ENCODE peak calls at places on chromosomes 16 and 17, in ten cellular contexts. One of them, this sample, is unnamed.

GRCh38 chr17:385195-385835 is 32.7 kb upstream of the RPH3AL start:
- DNase-seq in sigmoid colon: peak; percentile 83
- DNase-seq in breast epithelium: no peak
- DNase-seq in GM23338: peak; percentile 66
- DNase-seq in prostate gland: no peak
- DNase-seq in stomach: peak; percentile 48
- DNase-seq in HL-60: no peak
- DNase-seq in transverse colon: peak; percentile 42
- DNase-seq in GM12891: peak; percentile 45
- DNase-seq in suprapubic skin: peak; percentile 74
- DNase-seq in this sample: peak; percentile 83

GRCh38 chr16:31200821-31201510 is 1.6 kb downstream of the PYCARD start:
- DNase-seq in stomach: no peak
- DNase-seq in breast epithelium: no peak
- DNase-seq in prostate gland: no peak
- DNase-seq in HL-60: no peak
- DNase-seq in GM23338: no peak
- DNase-seq in suprapubic skin: no peak
- DNase-seq in sigmoid colon: no peak
- DNase-seq in transverse colon: no peak
- DNase-seq in GM12891: no peak
- DNase-seq in this sample: peak; percentile 74

GRCh38 chr16:67661101-67661661 is 421 bp downstream of the PARD6A start:
- DNase-seq in sigmoid colon: peak; percentile 73
- DNase-seq in prostate gland: no peak
- DNase-seq in transverse colon: no peak
- DNase-seq in GM12891: no peak
- DNase-seq in suprapubic skin: peak; percentile 73
- DNase-seq in stomach: no peak
- DNase-seq in HL-60: no peak
- DNase-seq in GM23338: peak; percentile 86
- DNase-seq in breast epithelium: no peak
- DNase-seq in this sample: peak; percentile 89

GRCh38 chr17:10114931-10115535 is 83.4 kb downstream of the GAS7 start:
- DNase-seq in GM12891: no peak
- DNase-seq in breast epithelium: peak; percentile 69
- DNase-seq in sigmoid colon: peak; percentile 98
- DNase-seq in transverse colon: peak; percentile 84
- DNase-seq in GM23338: no peak
- DNase-seq in prostate gland: peak; percentile 79
- DNase-seq in HL-60: peak; percentile 90
- DNase-seq in suprapubic skin: peak; percentile 98
- DNase-seq in stomach: peak; percentile 69
- DNase-seq in this sample: peak; percentile 95

GRCh38 chr17:57541472-57542394 is 203.4 kb downstream of the CCDC182 start:
- DNase-seq in prostate gland: no peak
- DNase-seq in stomach: no peak
- DNase-seq in breast epithelium: no peak
- DNase-seq in HL-60: no peak
- DNase-seq in transverse colon: no peak
- DNase-seq in suprapubic skin: no peak
- DNase-seq in sigmoid colon: peak; percentile 80
- DNase-seq in GM12891: no peak
- DNase-seq in GM23338: no peak
- DNase-seq in this sample: no peak

GRCh38 chr16:67021321-67021720 is 7.6 kb upstream of the CBFB start:
- DNase-seq in breast epithelium: no peak
- DNase-seq in transverse colon: peak; percentile 2
- DNase-seq in stomach: peak; percentile 1
- DNase-seq in GM23338: no peak
- DNase-seq in prostate gland: no peak
- DNase-seq in GM12891: no peak
- DNase-seq in sigmoid colon: peak; percentile 10
- DNase-seq in HL-60: no peak
- DNase-seq in suprapubic skin: no peak
- DNase-seq in this sample: peak; percentile 3

GRCh38 chr17:15404116-15404730 is 62.8 kb upstream of the TEKT3 start:
- DNase-seq in prostate gland: no peak
- DNase-seq in GM12891: no peak
- DNase-seq in breast epithelium: no peak
- DNase-seq in HL-60: no peak
- DNase-seq in sigmoid colon: no peak
- DNase-seq in suprapubic skin: no peak
- DNase-seq in transverse colon: no peak
- DNase-seq in GM23338: no peak
- DNase-seq in stomach: no peak
- DNase-seq in this sample: no peak

GRCh38 chr17:4738136-4739121 is 1.2 kb upstream of the ZMYND15 start:
- DNase-seq in GM12891: no peak
- DNase-seq in HL-60: no peak
- DNase-seq in suprapubic skin: no peak
- DNase-seq in prostate gland: peak; percentile 42
- DNase-seq in stomach: peak; percentile 70
- DNase-seq in sigmoid colon: no peak
- DNase-seq in transverse colon: peak; percentile 57
- DNase-seq in breast epithelium: no peak
- DNase-seq in GM23338: peak; percentile 48
- DNase-seq in this sample: peak; percentile 79

GRCh38 chr16:129075-129474 is 9.4 kb downstream of the NPRL3 start:
- DNase-seq in breast epithelium: no peak
- DNase-seq in GM23338: no peak
- DNase-seq in sigmoid colon: no peak
- DNase-seq in HL-60: no peak
- DNase-seq in GM12891: no peak
- DNase-seq in prostate gland: no peak
- DNase-seq in transverse colon: no peak
- DNase-seq in stomach: no peak
- DNase-seq in suprapubic skin: no peak
- DNase-seq in this sample: no peak

GRCh38 chr16:70157477-70158260 is 15.9 kb upstream of the CLEC18C start:
- DNase-seq in breast epithelium: no peak
- DNase-seq in GM12891: no peak
- DNase-seq in HL-60: no peak
- DNase-seq in GM23338: no peak
- DNase-seq in stomach: no peak
- DNase-seq in transverse colon: no peak
- DNase-seq in suprapubic skin: no peak
- DNase-seq in sigmoid colon: no peak
- DNase-seq in prostate gland: peak; percentile 3
- DNase-seq in this sample: peak; percentile 51

GRCh38 chr17:42142371-42142896 is 12.4 kb downstream of the RAB5C start:
- DNase-seq in suprapubic skin: no peak
- DNase-seq in HL-60: no peak
- DNase-seq in GM23338: no peak
- DNase-seq in GM12891: no peak
- DNase-seq in stomach: no peak
- DNase-seq in breast epithelium: no peak
- DNase-seq in transverse colon: no peak
- DNase-seq in sigmoid colon: no peak
- DNase-seq in prostate gland: no peak
- DNase-seq in this sample: no peak

GRCh38 chr17:42531455-42532354 is 4.3 kb upstream of the NAGLU start:
- DNase-seq in HL-60: no peak
- DNase-seq in breast epithelium: no peak
- DNase-seq in sigmoid colon: peak; percentile 83
- DNase-seq in suprapubic skin: no peak
- DNase-seq in transverse colon: peak; percentile 76
- DNase-seq in prostate gland: no peak
- DNase-seq in stomach: peak; percentile 70
- DNase-seq in GM12891: no peak
- DNase-seq in GM23338: peak; percentile 80
- DNase-seq in this sample: peak; percentile 92

GRCh38 chr17:68318103-68318991 is 27.1 kb downstream of the ARSG start:
- DNase-seq in sigmoid colon: no peak
- DNase-seq in HL-60: peak; percentile 59
- DNase-seq in suprapubic skin: no peak
- DNase-seq in breast epithelium: no peak
- DNase-seq in GM23338: no peak
- DNase-seq in GM12891: no peak
- DNase-seq in stomach: peak; percentile 31
- DNase-seq in prostate gland: no peak
- DNase-seq in transverse colon: no peak
- DNase-seq in this sample: no peak

GRCh38 chr16:87809150-87809902 is 43.5 kb upstream of the KLHDC4 start:
- DNase-seq in stomach: no peak
- DNase-seq in HL-60: no peak
- DNase-seq in GM12891: no peak
- DNase-seq in breast epithelium: no peak
- DNase-seq in transverse colon: peak; percentile 13
- DNase-seq in sigmoid colon: no peak
- DNase-seq in prostate gland: no peak
- DNase-seq in GM23338: no peak
- DNase-seq in suprapubic skin: no peak
- DNase-seq in this sample: no peak

GRCh38 chr16:1338855-1339675 is 5.6 kb downstream of the BAIAP3 start:
- DNase-seq in GM12891: no peak
- DNase-seq in transverse colon: no peak
- DNase-seq in suprapubic skin: no peak
- DNase-seq in stomach: no peak
- DNase-seq in HL-60: no peak
- DNase-seq in GM23338: no peak
- DNase-seq in prostate gland: no peak
- DNase-seq in sigmoid colon: no peak
- DNase-seq in breast epithelium: no peak
- DNase-seq in this sample: no peak

GRCh38 chr17:64503341-64503740 is 2.7 kb downstream of the DDX5 start:
- DNase-seq in stomach: no peak
- DNase-seq in transverse colon: no peak
- DNase-seq in prostate gland: no peak
- DNase-seq in suprapubic skin: no peak
- DNase-seq in HL-60: peak; percentile 38
- DNase-seq in sigmoid colon: no peak
- DNase-seq in GM12891: no peak
- DNase-seq in breast epithelium: no peak
- DNase-seq in GM23338: no peak
- DNase-seq in this sample: no peak
- TF ChIP-seq POLR2AphosphoS5 in stomach: no peak
- TF ChIP-seq POLR2AphosphoS5 in transverse colon: no peak
- TF ChIP-seq POLR2AphosphoS5 in prostate gland: no peak
- TF ChIP-seq POLR2AphosphoS5 in suprapubic skin: no peak
- TF ChIP-seq POLR2AphosphoS5 in HL-60: no peak
- TF ChIP-seq POLR2AphosphoS5 in sigmoid colon: no peak
- TF ChIP-seq POLR2AphosphoS5 in GM12891: no peak
- TF ChIP-seq POLR2AphosphoS5 in breast epithelium: no peak
- TF ChIP-seq POLR2AphosphoS5 in GM23338: no peak
- TF ChIP-seq POLR2AphosphoS5 in this sample: no peak

GRCh38 chr16:54282202-54282922 is 4.2 kb downstream of the IRX3 start:
- DNase-seq in prostate gland: peak; percentile 71
- DNase-seq in stomach: peak; percentile 71
- DNase-seq in suprapubic skin: peak; percentile 65
- DNase-seq in HL-60: no peak
- DNase-seq in transverse colon: peak; percentile 44
- DNase-seq in breast epithelium: peak; percentile 89
- DNase-seq in GM12891: no peak
- DNase-seq in GM23338: peak; percentile 81
- DNase-seq in sigmoid colon: no peak
- DNase-seq in this sample: no peak
- TF ChIP-seq POLR2AphosphoS5 in prostate gland: no peak
- TF ChIP-seq POLR2AphosphoS5 in stomach: no peak
- TF ChIP-seq POLR2AphosphoS5 in suprapubic skin: no peak
- TF ChIP-seq POLR2AphosphoS5 in HL-60: no peak
- TF ChIP-seq POLR2AphosphoS5 in transverse colon: no peak
- TF ChIP-seq POLR2AphosphoS5 in breast epithelium: no peak
- TF ChIP-seq POLR2AphosphoS5 in GM12891: no peak
- TF ChIP-seq POLR2AphosphoS5 in GM23338: no peak
- TF ChIP-seq POLR2AphosphoS5 in sigmoid colon: no peak
- TF ChIP-seq POLR2AphosphoS5 in this sample: no peak

DNA sequence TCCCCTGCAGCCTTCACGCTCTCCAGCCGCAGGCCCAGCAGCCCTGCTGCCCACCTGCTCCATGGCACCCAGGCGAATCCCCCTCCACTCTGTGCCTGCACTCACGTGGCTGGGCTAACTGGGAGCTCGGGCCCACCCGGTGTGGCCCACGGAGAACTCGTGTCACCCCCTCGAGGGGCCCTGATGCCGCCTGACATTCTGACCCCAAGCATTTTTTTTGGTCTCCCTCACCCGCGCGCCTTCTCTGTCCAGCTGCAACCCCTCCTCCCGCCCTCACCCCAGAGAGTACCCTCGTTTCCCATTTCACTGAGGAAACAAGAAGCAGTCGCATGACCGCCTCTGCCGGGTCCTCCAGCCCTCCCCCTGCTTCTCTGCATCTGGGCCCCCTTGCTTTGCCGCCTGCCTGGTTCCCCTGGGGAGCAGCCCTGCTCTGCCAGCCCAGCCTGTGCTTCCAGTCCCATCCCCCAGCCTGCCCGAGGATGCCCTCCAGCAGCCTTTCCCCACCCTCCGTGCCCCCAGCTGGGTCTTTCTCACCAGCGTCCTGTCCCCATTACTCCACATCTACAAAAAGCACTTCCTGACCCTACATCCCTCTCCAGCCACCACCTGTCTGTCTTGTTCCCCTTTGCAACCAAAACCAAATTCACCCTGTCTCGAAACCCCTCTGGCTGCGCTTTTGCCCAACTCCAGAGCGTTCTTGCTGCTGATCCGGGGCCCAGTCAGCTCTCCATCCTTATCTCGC is 146.3 kb upstream of the CHMP6 start:
- DNase-seq in HL-60: no peak
- DNase-seq in suprapubic skin: peak; percentile 50
- DNase-seq in breast epithelium: no peak
- DNase-seq in stomach: no peak
- DNase-seq in GM23338: no peak
- DNase-seq in prostate gland: no peak
- DNase-seq in sigmoid colon: no peak
- DNase-seq in GM12891: no peak
- DNase-seq in transverse colon: no peak
- DNase-seq in this sample: peak; percentile 68
- TF ChIP-seq POLR2AphosphoS5 in HL-60: no peak
- TF ChIP-seq POLR2AphosphoS5 in suprapubic skin: no peak
- TF ChIP-seq POLR2AphosphoS5 in breast epithelium: no peak
- TF ChIP-seq POLR2AphosphoS5 in stomach: no peak
- TF ChIP-seq POLR2AphosphoS5 in GM23338: no peak
- TF ChIP-seq POLR2AphosphoS5 in prostate gland: no peak
- TF ChIP-seq POLR2AphosphoS5 in sigmoid colon: no peak
- TF ChIP-seq POLR2AphosphoS5 in GM12891: no peak
- TF ChIP-seq POLR2AphosphoS5 in transverse colon: no peak
- TF ChIP-seq POLR2AphosphoS5 in this sample: no peak

DNA sequence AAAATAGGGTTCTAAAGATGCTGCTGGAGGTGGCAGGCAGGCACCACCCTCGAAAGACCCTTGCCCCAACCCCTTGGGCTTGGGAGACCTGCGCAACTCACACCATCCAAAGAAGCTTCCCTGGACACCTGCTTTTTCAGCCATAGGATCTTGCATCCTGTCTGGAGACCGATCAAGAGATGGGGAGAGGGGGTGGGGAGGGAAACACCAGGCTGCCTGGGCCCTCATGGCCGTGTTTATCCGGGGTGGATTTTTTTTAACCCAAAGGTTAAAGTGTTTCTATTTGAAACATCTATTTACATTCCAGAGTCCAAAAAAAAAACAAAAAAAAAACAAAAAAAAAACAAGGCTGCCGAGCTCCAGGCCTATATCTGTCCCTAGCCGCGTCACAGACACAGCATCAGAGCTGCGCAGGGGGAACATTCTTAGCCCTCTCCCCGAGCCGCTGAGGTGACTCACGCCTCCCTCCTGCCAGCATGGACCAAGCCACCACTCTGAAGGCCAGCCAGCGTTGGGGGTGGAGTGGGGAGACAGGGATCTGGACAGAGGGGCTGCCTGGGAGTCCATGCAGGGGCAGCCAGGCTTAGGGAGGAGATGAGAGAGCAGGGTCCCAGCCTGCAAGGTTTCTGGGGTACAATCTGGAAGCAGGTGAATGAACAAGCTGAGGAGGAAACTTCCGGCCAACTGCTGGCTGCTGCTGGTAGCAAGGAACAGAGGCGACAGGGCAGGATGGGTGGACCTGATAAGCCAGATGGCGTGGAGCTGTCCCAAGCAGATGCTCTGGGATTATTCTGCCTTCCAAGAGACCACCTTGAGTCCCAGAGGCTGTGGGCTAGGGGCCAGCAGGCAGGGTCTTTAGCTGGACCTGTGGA is 14.8 kb downstream of the HDAC5 start:
- DNase-seq in GM23338: no peak
- DNase-seq in breast epithelium: peak; percentile 68
- DNase-seq in suprapubic skin: peak; percentile 86
- DNase-seq in prostate gland: peak; percentile 29
- DNase-seq in stomach: peak; percentile 65
- DNase-seq in HL-60: no peak
- DNase-seq in transverse colon: peak; percentile 79
- DNase-seq in GM12891: no peak
- DNase-seq in sigmoid colon: peak; percentile 98
- DNase-seq in this sample: no peak
- TF ChIP-seq POLR2AphosphoS5 in GM23338: no peak
- TF ChIP-seq POLR2AphosphoS5 in breast epithelium: no peak
- TF ChIP-seq POLR2AphosphoS5 in suprapubic skin: no peak
- TF ChIP-seq POLR2AphosphoS5 in prostate gland: peak; percentile 60
- TF ChIP-seq POLR2AphosphoS5 in stomach: peak; percentile 27
- TF ChIP-seq POLR2AphosphoS5 in HL-60: no peak
- TF ChIP-seq POLR2AphosphoS5 in transverse colon: peak; percentile 65
- TF ChIP-seq POLR2AphosphoS5 in GM12891: no peak
- TF ChIP-seq POLR2AphosphoS5 in sigmoid colon: peak; percentile 85
- TF ChIP-seq POLR2AphosphoS5 in this sample: peak; percentile 62